ENCODE peak calls at places on chromosomes 11 and 22, in ten cellular contexts. G, M, X, R, C, H, Z, L, V and D are unnamed samples.
A peak's percentile ranks its signal among the peaks of the same experiment; 100 is the strongest.

GRCh38 chr11:606245-606644 is 9.5 kb downstream of the IRF7 start:
- DNase-seq in G (no peak), M (no peak), X (no peak), R (no peak), C (peak; percentile 18), H (peak; percentile 69), Z (peak; percentile 74), L (peak; percentile 81), V (peak; percentile 73), D (peak; percentile 86)

GRCh38 chr11:94199367-94200130 is 70.9 kb downstream of the PANX1 start:
- DNase-seq in G (no peak), M (peak; percentile 7), X (no peak), R (no peak), C (no peak), H (no peak), Z (no peak), L (no peak), V (no peak), D (no peak)

GRCh38 chr11:113184498-113184897 is 129.9 kb upstream of the TTC12 start:
- DNase-seq in G (no peak), M (peak; percentile 89), X (peak; percentile 85), R (no peak), C (no peak), H (no peak), Z (no peak), L (no peak), V (no peak), D (no peak)

GRCh38 chr22:35051791-35052190 is 14.2 kb upstream of the ISX start:
- DNase-seq in G (no peak), M (no peak), X (no peak), R (no peak), C (no peak), H (no peak), Z (no peak), L (no peak), V (no peak), D (no peak)

GRCh38 chr22:50621491-50621880 is 6.5 kb downstream of the ARSA start:
- DNase-seq in G (no peak), M (no peak), X (no peak), R (no peak), C (no peak), H (no peak), Z (no peak), L (no peak), V (no peak), D (no peak)

GRCh38 chr22:28670153-28670552 is 9.5 kb downstream of the TTC28 start:
- DNase-seq in G (no peak), M (no peak), X (no peak), R (no peak), C (no peak), H (no peak), Z (no peak), L (no peak), V (no peak), D (no peak)

GRCh38 chr11:73157141-73158010 is 15.3 kb upstream of the FCHSD2 start:
- DNase-seq in G (no peak), M (peak; percentile 87), X (no peak), R (no peak), C (no peak), H (peak; percentile 74), Z (peak; percentile 91), L (peak; percentile 70), V (peak; percentile 40), D (peak; percentile 62)

GRCh38 chr11:86464509-86465221 is 90.0 kb downstream of the CCDC81 start:
- DNase-seq in G (no peak), M (no peak), X (no peak), R (no peak), C (peak; percentile 12), H (no peak), Z (no peak), L (no peak), V (no peak), D (no peak)

GRCh38 chr22:17266261-17266971 is 47.2 kb upstream of the ADA2 start:
- DNase-seq in G (peak; percentile 57), M (no peak), X (peak; percentile 18), R (no peak), C (peak; percentile 45), H (peak; percentile 66), Z (peak; percentile 80), L (peak; percentile 50), V (no peak), D (no peak)

GRCh38 chr11:61505106-61505505 is 3.4 kb upstream of the LRRC10B start:
- DNase-seq in G (no peak), M (no peak), X (no peak), R (no peak), C (no peak), H (no peak), Z (no peak), L (no peak), V (no peak), D (no peak)

GRCh38 chr11:32817843-32818183 is 11.9 kb upstream of the PRRG4 start:
- DNase-seq in G (no peak), M (no peak), X (no peak), R (no peak), C (no peak), H (no peak), Z (no peak), L (no peak), V (no peak), D (no peak)

GRCh38 chr22:40043086-40043485 is 48.3 kb downstream of the FAM83F start:
- DNase-seq in G (no peak), M (peak; percentile 7), X (peak; percentile 61), R (no peak), C (no peak), H (peak; percentile 25), Z (no peak), L (no peak), V (no peak), D (peak; percentile 76)

GRCh38 chr11:15158351-15159015 is 43.8 kb downstream of the INSC start:
- DNase-seq in G (no peak), M (peak; percentile 59), X (peak; percentile 75), R (no peak), C (no peak), H (no peak), Z (no peak), L (no peak), V (no peak), D (no peak)

GRCh38 chr22:45265546-45265945 is 19.2 kb upstream of the UPK3A start:
- DNase-seq in G (no peak), M (no peak), X (no peak), R (no peak), C (no peak), H (no peak), Z (no peak), L (no peak), V (no peak), D (no peak)

GRCh38 chr11:122207921-122208764 is 92.1 kb upstream of the BLID start:
- DNase-seq in G (no peak), M (peak; percentile 87), X (peak; percentile 70), R (no peak), C (no peak), H (no peak), Z (no peak), L (no peak), V (no peak), D (no peak)

GRCh38 chr11:65422633-65423515 is at the start of gene NEAT1:
- DNase-seq in G (peak; percentile 92), M (peak; percentile 94), X (peak; percentile 88), R (peak; percentile 91), C (no peak), H (peak; percentile 99), Z (peak; percentile 99), L (peak; percentile 96), V (peak; percentile 95), D (peak; percentile 99)

GRCh38 chr11:116970485-116971292 is 127.5 kb downstream of the SIK3 start:
- DNase-seq in G (no peak), M (peak; percentile 14), X (no peak), R (no peak), C (no peak), H (no peak), Z (no peak), L (no peak), V (no peak), D (no peak)

GRCh38 chr22:45039206-45039605 is 29.4 kb upstream of the PHF21B start:
- DNase-seq in G (no peak), M (no peak), X (no peak), R (no peak), C (no peak), H (no peak), Z (no peak), L (no peak), V (no peak), D (no peak)

GRCh38 chr11:44785856-44786606 is 59.3 kb downstream of the TSPAN18 start:
- DNase-seq in G (no peak), M (no peak), X (no peak), R (no peak), C (no peak), H (no peak), Z (no peak), L (no peak), V (no peak), D (peak; percentile 63)

GRCh38 chr22:37147186-37147990 is 2.3 kb downstream of the IL2RB start:
- DNase-seq in G (no peak), M (no peak), X (no peak), R (no peak), C (no peak), H (no peak), Z (peak; percentile 59), L (peak; percentile 31), V (peak; percentile 5), D (no peak)

GRCh38 chr22:49966041-49966715 is 5.6 kb downstream of the PIM3 start:
- DNase-seq in G (no peak), M (no peak), X (no peak), R (no peak), C (no peak), H (no peak), Z (peak; percentile 79), L (peak; percentile 50), V (peak; percentile 23), D (peak; percentile 67)

GRCh38 chr11:115222218-115222862 is 281.9 kb downstream of the CADM1 start:
- DNase-seq in G (no peak), M (no peak), X (peak; percentile 79), R (no peak), C (peak; percentile 92), H (no peak), Z (no peak), L (no peak), V (no peak), D (no peak)

GRCh38 chr11:102456381-102456780 is 3.8 kb upstream of the TMEM123 start:
- DNase-seq in G (no peak), M (no peak), X (peak; percentile 29), R (no peak), C (no peak), H (no peak), Z (no peak), L (no peak), V (no peak), D (no peak)

GRCh38 chr11:19553683-19554333 is 158.8 kb upstream of the NAV2 start:
- DNase-seq in G (peak; percentile 89), M (peak; percentile 93), X (no peak), R (peak; percentile 54), C (peak; percentile 64), H (peak; percentile 78), Z (peak; percentile 88), L (peak; percentile 85), V (peak; percentile 83), D (peak; percentile 88)

GRCh38 chr11:68946416-68947090 is 34.2 kb downstream of the MRGPRD start:
- DNase-seq in G (no peak), M (peak; percentile 69), X (peak; percentile 33), R (no peak), C (no peak), H (no peak), Z (peak; percentile 66), L (no peak), V (peak; percentile 47), D (peak; percentile 82)

GRCh38 chr11:90722552-90723190 is 499.8 kb upstream of the CHORDC1 start:
- DNase-seq in G (no peak), M (no peak), X (peak; percentile 4), R (no peak), C (no peak), H (no peak), Z (no peak), L (no peak), V (no peak), D (no peak)

GRCh38 chr11:66465371-66466224 is 1.1 kb upstream of the PELI3 start:
- DNase-seq in G (no peak), M (no peak), X (no peak), R (no peak), C (no peak), H (no peak), Z (peak; percentile 40), L (no peak), V (no peak), D (no peak)

GRCh38 chr22:26837784-26838520 is 180.6 kb downstream of the MIAT start:
- DNase-seq in G (no peak), M (no peak), X (no peak), R (no peak), C (no peak), H (no peak), Z (no peak), L (no peak), V (no peak), D (no peak)